ENCODE peak calls at places on chromosomes 6 and 20, in five cellular contexts. F, V, Q, A and B are unnamed samples.

GRCh38 chr6:149331871-149332270 is 14.4 kb downstream of the TAB2 start:
- DNase-seq in V (no peak), A (peak), Q (no peak), F (peak), B (no peak)

GRCh38 chr20:44185574-44185973 is 1.4 kb downstream of the JPH2 start:
- DNase-seq in A (no peak), Q (no peak), V (no peak), F (no peak), B (no peak)

GRCh38 chr6:125753218-125753936 is 3.9 kb downstream of the HEY2 start:
- DNase-seq in F (peak), A (peak), Q (no peak), V (no peak), B (peak)

GRCh38 chr6:142960098-142960497 is 15.1 kb upstream of the HIVEP2 start:
- DNase-seq in F (peak), V (no peak), A (peak), Q (no peak), B (peak)

GRCh38 chr6:169020821-169021220 is 232.8 kb downstream of the THBS2 start:
- DNase-seq in Q (no peak), F (no peak), A (no peak), V (no peak), B (no peak)

GRCh38 chr6:135451617-135452190 is 45.8 kb downstream of the AHI1 start:
- DNase-seq in A (peak), F (peak), Q (no peak), V (no peak), B (peak)

GRCh38 chr6:1316482-1317220 is 4.8 kb downstream of the FOXQ1 start:
- DNase-seq in F (peak), A (no peak), Q (no peak), V (no peak), B (no peak)

GRCh38 chr20:59391975-59392374 is 91.6 kb downstream of the EDN3 start:
- DNase-seq in Q (no peak), A (no peak), V (no peak), F (no peak), B (no peak)

GRCh38 chr20:7703436-7703835 is 236.8 kb downstream of the HAO1 start:
- DNase-seq in A (no peak), F (no peak), V (no peak), Q (no peak), B (no peak)

GRCh38 chr6:26125015-26125690 is 37.9 kb downstream of the HFE start:
- DNase-seq in V (peak), F (peak), A (no peak), Q (no peak), B (peak)

GRCh38 chr6:37491830-37492208 is 7.9 kb downstream of the CCDC167 start:
- DNase-seq in Q (no peak), A (no peak), F (no peak), V (no peak), B (no peak)

GRCh38 chr6:56266011-56266410 is 18.6 kb upstream of the COL21A1 start:
- DNase-seq in F (no peak), V (no peak), A (no peak), Q (no peak), B (no peak)

GRCh38 chr6:139926711-139927110 is 552.3 kb upstream of the CITED2 start:
- DNase-seq in V (no peak), Q (no peak), F (peak), A (peak), B (peak)

GRCh38 chr6:8195040-8195713 is 92.8 kb upstream of the EEF1E1 start:
- DNase-seq in V (no peak), Q (no peak), F (peak), A (no peak), B (peak)

GRCh38 chr20:47620808-47621805 is 119.4 kb downstream of the NCOA3 start:
- DNase-seq in Q (no peak), V (no peak), F (peak), A (peak), B (peak)

GRCh38 chr20:46324960-46325703 is 16.8 kb upstream of the CDH22 start:
- DNase-seq in Q (no peak), F (peak), V (no peak), A (peak), B (peak)

GRCh38 chr6:159041181-159041580 is 3.6 kb downstream of the TAGAP start:
- DNase-seq in Q (no peak), A (no peak), F (no peak), V (no peak), B (no peak)

GRCh38 chr6:107489636-107490567 is at the start of gene SOBP:
- DNase-seq in A (peak), V (no peak), F (peak), Q (peak), B (peak)

GRCh38 chr20:50597406-50597969 is 87.3 kb downstream of the PTPN1 start:
- DNase-seq in V (no peak), F (no peak), Q (no peak), A (no peak), B (no peak)